ENCODE peak calls at places on chromosome 22, in four cellular contexts. Z is GM12891, I is GM12878, R is K562. O is an unnamed sample.

GRCh38 chr22:27686534-27686933 is 115.0 kb downstream of the MN1 start:
- DNase-seq in R (no peak), I (no peak), Z (no peak), O (no peak)

GRCh38 chr22:49960159-49960966 is at the start of gene PIM3:
- DNase-seq in Z (peak), R (peak), I (peak), O (peak)

GRCh38 chr22:30562391-30562790 is 12.1 kb downstream of the GAL3ST1 start:
- DNase-seq in I (no peak), Z (no peak), R (no peak), O (no peak)

GRCh38 chr22:27630754-27631153 is 170.8 kb downstream of the MN1 start:
- DNase-seq in Z (no peak), I (no peak), R (no peak), O (no peak)

GRCh38 chr22:38710352-38710751 is 4.6 kb downstream of the GTPBP1 start:
- DNase-seq in Z (no peak), R (no peak), I (no peak), O (no peak)

GRCh38 chr22:39174498-39175120 is 22.1 kb upstream of the CBX7 start:
- DNase-seq in Z (no peak), R (peak), I (no peak), O (no peak)

GRCh38 chr22:49724030-49724892 is 103.4 kb downstream of the BRD1 start:
- DNase-seq in R (peak), Z (no peak), I (no peak), O (no peak)

GRCh38 chr22:30806391-30806861 is 111.8 kb downstream of the OSBP2 start:
- DNase-seq in Z (no peak), R (no peak), I (no peak), O (no peak)

GRCh38 chr22:29443452-29443851 is 5.1 kb downstream of the RFPL1 start:
- DNase-seq in Z (no peak), I (no peak), R (no peak), O (no peak)

GRCh38 chr22:30010789-30011405 is 69.4 kb upstream of the HORMAD2 start:
- DNase-seq in I (no peak), Z (no peak), R (no peak), O (no peak)

GRCh38 chr22:47994045-47994444 is 1231.6 kb downstream of the TBC1D22A start:
- DNase-seq in Z (no peak), R (no peak), I (no peak), O (no peak)

GRCh38 chr22:40525250-40525884 is 111.2 kb downstream of the MRTFA start:
- DNase-seq in Z (no peak), R (peak), I (no peak), O (no peak)

GRCh38 chr22:31680764-31681624 is 19.0 kb upstream of the PISD start:
- DNase-seq in I (no peak), Z (no peak), R (no peak), O (no peak)

GRCh38 chr22:35138521-35138920 is 72.6 kb downstream of the ISX start:
- DNase-seq in I (no peak), Z (no peak), R (no peak), O (no peak)

GRCh38 chr22:40215266-40215665 is 37.5 kb downstream of the TNRC6B start:
- DNase-seq in I (no peak), R (no peak), Z (no peak), O (no peak)

GRCh38 chr22:19757985-19758895 is 2.3 kb upstream of the TBX1 start:
- DNase-seq in R (no peak), I (no peak), Z (no peak), O (no peak)

GRCh38 chr22:31734512-31734911 is 15.4 kb downstream of the PRR14L start:
- DNase-seq in I (no peak), R (no peak), Z (no peak), O (no peak)

GRCh38 chr22:48488611-48489456 is 1338.8 kb downstream of the BRD1 start:
- DNase-seq in I (no peak), R (no peak), Z (no peak), O (no peak)

GRCh38 chr22:19942886-19943664 is 1.5 kb upstream of the TXNRD2 start:
- DNase-seq in Z (no peak), I (no peak), R (no peak), O (no peak)

GRCh38 chr22:21669026-21669425 is 3.2 kb downstream of the PPIL2 start:
- DNase-seq in R (no peak), I (no peak), Z (no peak), O (no peak)

GRCh38 chr22:33573479-33573878 is 346.8 kb downstream of the LARGE1 start:
- DNase-seq in R (no peak), I (no peak), Z (no peak), O (no peak)

GRCh38 chr22:31944700-31945477 is 554 bp downstream of the YWHAH start:
- DNase-seq in R (peak), I (no peak), Z (peak), O (peak)

GRCh38 chr22:47351836-47352579 is 589.6 kb downstream of the TBC1D22A start:
- DNase-seq in Z (no peak), R (no peak), I (no peak), O (no peak)

GRCh38 chr22:29275819-29276565 is 7.9 kb downstream of the EWSR1 start:
- DNase-seq in R (no peak), I (no peak), Z (no peak), O (no peak)

GRCh38 chr22:33221566-33221965 is 163.4 kb upstream of the SYN3 start:
- DNase-seq in I (no peak), R (no peak), Z (no peak), O (no peak)

GRCh38 chr22:38824587-38824986 is 19.2 kb downstream of the NPTXR start:
- DNase-seq in R (peak), Z (peak), I (no peak), O (peak)

GRCh38 chr22:35684270-35684700 is 33.4 kb upstream of the APOL5 start:
- DNase-seq in Z (no peak), I (no peak), R (no peak), O (no peak)

GRCh38 chr22:50192825-50193204 is 7.1 kb downstream of the TRABD start:
- DNase-seq in I (no peak), Z (no peak), R (no peak), O (no peak)

GRCh38 chr22:49688516-49689254 is 139.0 kb downstream of the BRD1 start:
- DNase-seq in Z (no peak), I (no peak), R (no peak), O (no peak)

GRCh38 chr22:23305321-23305910 is 125.1 kb downstream of the BCR start:
- DNase-seq in R (no peak), I (no peak), Z (no peak), O (no peak)

GRCh38 chr22:35480627-35481565 is 59.7 kb upstream of the RASD2 start:
- DNase-seq in I (no peak), R (peak), Z (no peak), O (no peak)

GRCh38 chr22:35154937-35155387 is 89.0 kb downstream of the ISX start:
- DNase-seq in Z (peak), R (peak), I (no peak), O (no peak)

GRCh38 chr22:28230682-28231081 is 311.6 kb upstream of the PITPNB start:
- DNase-seq in R (no peak), I (no peak), Z (no peak), O (no peak)

DNA sequence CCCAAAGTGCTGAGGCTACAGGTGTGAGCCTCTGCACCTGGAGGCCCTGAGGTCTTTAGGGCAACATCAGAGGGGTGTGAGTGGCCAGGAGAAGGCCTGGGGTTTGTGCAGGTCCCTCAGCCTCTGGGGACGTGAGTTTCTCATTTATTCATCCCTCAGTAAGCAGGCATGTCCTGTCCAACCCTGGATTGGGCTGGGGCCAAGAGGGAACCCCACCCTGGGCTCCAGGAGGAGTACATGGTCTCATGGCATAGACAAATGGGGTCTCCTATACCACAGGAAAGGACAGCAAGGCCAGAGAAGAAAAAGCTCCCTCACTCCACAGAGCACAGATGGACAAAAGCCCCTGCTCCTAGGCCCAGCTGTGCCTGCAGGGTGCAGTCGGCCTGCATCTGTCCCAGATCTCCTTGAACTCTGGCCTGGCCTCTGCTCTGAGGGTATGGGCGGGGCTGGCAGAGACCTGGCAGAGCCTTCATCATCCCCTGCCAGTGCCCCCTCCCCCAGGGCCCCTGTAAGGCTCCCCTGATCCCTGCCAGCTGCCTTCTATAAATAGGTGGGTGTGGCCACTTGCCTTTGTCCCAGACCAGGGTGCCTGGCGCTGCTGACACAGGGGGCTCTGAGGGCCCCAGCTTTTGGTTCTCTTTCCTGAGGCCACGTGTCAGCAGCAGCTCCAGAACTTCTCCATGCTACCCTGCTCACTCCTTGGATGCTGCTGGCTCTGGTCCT is 34.6 kb downstream of the A4GALT start:
- DNase-seq in R (no peak), I (no peak), Z (no peak), O (no peak)
- TF ChIP-seq POLR2A in R (no peak), I (no peak), Z (no peak), O (no peak)

GRCh38 chr22:24473278-24473677 is 21.9 kb upstream of the UPB1 start:
- DNase-seq in R (no peak), I (no peak), Z (no peak), O (no peak)

GRCh38 chr22:24474649-24475048 is 20.5 kb upstream of the UPB1 start:
- DNase-seq in Z (no peak), R (no peak), I (no peak), O (no peak)

GRCh38 chr22:24471570-24471969 is 23.6 kb upstream of the UPB1 start:
- DNase-seq in I (no peak), R (no peak), Z (no peak), O (no peak)

GRCh38 chr22:24474221-24474620 is 20.9 kb upstream of the UPB1 start:
- DNase-seq in I (no peak), Z (no peak), R (no peak), O (no peak)
- TF ChIP-seq TAF1 in I (no peak), Z (no peak), R (no peak), O (no peak)

GRCh38 chr22:42385691-42386090 is 46.5 kb downstream of the NFAM1 start:
- DNase-seq in Z (no peak), R (no peak), I (no peak), O (no peak)

GRCh38 chr22:42383851-42384417 is 48.3 kb downstream of the NFAM1 start:
- DNase-seq in I (no peak), R (no peak), Z (no peak), O (no peak)

GRCh38 chr22:42381152-42381551 is 51.1 kb downstream of the NFAM1 start:
- DNase-seq in R (no peak), Z (no peak), I (no peak), O (no peak)

GRCh38 chr22:42384506-42384905 is 47.7 kb downstream of the NFAM1 start:
- DNase-seq in Z (no peak), R (no peak), I (no peak), O (no peak)

DNA sequence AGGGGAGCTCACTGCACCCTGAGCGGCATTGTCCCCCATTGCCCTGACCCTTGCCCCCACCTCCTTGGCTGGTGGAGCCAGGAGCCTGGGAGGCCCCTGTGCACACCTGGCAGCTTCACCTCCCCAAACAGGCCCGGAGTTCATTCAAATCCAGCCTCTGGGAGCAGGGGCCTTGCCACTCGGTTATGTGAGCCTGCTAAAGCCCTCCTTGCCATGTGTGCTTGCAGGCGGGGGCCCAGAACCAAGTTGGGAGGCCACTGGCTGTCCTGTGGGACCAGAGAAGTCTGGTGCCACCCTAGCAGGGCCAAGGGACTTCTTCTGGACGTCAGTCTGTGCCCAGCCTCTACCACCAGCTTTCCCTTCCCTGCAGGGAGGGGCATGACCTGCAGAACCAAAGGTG is 48.9 kb downstream of the NFAM1 start:
- DNase-seq in I (no peak), Z (no peak), R (no peak), O (no peak)
- TF ChIP-seq POLR2AphosphoS5 in I (no peak), Z (no peak), R (no peak), O (no peak)

GRCh38 chr22:46078241-46079092 is 71.9 kb upstream of the PPARA start:
- DNase-seq in Z (no peak), R (no peak), I (no peak), O (no peak)

GRCh38 chr22:46081036-46081830 is 69.1 kb upstream of the PPARA start:
- DNase-seq in R (no peak), I (no peak), Z (no peak), O (no peak)

GRCh38 chr22:46081831-46082210 is 68.5 kb upstream of the PPARA start:
- DNase-seq in Z (no peak), R (no peak), I (no peak), O (no peak)

GRCh38 chr22:46079093-46079860 is 71.0 kb upstream of the PPARA start:
- DNase-seq in Z (no peak), I (no peak), R (no peak), O (no peak)

GRCh38 chr22:46079861-46080821 is 70.2 kb upstream of the PPARA start:
- DNase-seq in Z (no peak), I (no peak), R (no peak), O (no peak)
- TF ChIP-seq POLR2A in Z (no peak), I (no peak), R (no peak), O (no peak)

GRCh38 chr22:26322179-26322905 is 106.7 kb upstream of the ASPHD2 start:
- DNase-seq in R (no peak), Z (no peak), I (no peak), O (no peak)

GRCh38 chr22:26321469-26321913 is 107.6 kb upstream of the ASPHD2 start:
- DNase-seq in I (no peak), R (peak), Z (no peak), O (no peak)

GRCh38 chr22:26320469-26320868 is 108.6 kb upstream of the ASPHD2 start:
- DNase-seq in Z (no peak), I (no peak), R (no peak), O (no peak)

GRCh38 chr22:26316732-26317131 is 112.3 kb upstream of the ASPHD2 start:
- DNase-seq in I (no peak), R (no peak), Z (no peak), O (no peak)

GRCh38 chr22:26318975-26319374 is 110.1 kb upstream of the ASPHD2 start:
- DNase-seq in R (peak), I (no peak), Z (no peak), O (no peak)
- TF ChIP-seq TAF1 in R (no peak), I (no peak), Z (no peak), O (no peak)

GRCh38 chr22:24555496-24556253 is at the start of gene SNRPD3:
- DNase-seq in Z (peak), R (peak), I (peak), O (peak)

GRCh38 chr22:24555160-24555495 is 190 bp upstream of the GUCD1 start:
- DNase-seq in R (peak), I (peak), Z (peak), O (peak)

GRCh38 chr22:24553597-24554315 is 1.2 kb downstream of the GUCD1 start:
- DNase-seq in R (no peak), Z (no peak), I (no peak), O (no peak)

GRCh38 chr22:24550902-24551229 is 4.1 kb downstream of the GUCD1 start:
- DNase-seq in R (no peak), I (no peak), Z (no peak), O (no peak)

DNA sequence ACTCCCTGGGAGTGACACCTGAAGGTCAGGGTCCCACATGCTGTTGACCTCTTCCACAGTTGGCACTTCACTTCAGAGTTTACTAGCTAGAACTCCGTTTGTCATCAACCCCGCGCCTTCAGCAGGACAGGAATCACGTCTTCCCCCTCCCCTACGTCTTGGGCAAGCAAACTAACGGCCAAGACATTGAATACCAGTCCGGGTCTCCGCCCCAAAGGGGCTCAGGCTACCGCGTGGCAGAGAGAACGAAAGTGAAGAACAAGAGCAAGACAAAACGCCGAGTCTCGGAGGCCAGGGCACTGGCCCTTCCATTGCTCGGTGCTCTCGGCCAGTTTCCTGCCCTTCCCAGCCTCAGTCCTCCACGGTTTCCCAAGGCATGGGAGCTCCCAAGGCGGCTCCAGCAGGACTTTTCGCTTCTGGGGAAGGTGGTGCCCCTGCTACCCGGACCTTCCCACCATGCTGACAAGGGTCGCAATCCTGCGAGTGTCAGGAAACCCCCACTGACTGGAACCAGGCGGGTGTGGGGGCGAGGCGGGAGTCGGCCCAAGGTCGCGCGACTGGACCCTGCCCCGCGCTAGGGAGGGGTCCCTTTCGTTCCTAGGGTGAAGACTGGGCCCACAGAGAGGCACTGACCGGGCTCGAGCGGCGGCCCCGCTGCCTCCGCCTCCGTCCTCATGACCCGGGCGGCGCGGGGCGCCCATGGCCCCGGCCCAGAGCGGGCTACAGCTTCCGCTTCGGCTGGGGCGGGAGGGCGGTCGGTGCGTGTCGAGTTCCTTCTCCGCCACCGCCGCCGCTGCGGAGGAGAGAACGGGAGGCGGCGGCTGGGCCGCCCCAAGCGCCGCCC is at the start of gene GUCD1:
- DNase-seq in R (peak), Z (no peak), I (no peak), O (no peak)
- TF ChIP-seq POLR2AphosphoS5 in R (no peak), Z (no peak), I (peak), O (peak)

DNA sequence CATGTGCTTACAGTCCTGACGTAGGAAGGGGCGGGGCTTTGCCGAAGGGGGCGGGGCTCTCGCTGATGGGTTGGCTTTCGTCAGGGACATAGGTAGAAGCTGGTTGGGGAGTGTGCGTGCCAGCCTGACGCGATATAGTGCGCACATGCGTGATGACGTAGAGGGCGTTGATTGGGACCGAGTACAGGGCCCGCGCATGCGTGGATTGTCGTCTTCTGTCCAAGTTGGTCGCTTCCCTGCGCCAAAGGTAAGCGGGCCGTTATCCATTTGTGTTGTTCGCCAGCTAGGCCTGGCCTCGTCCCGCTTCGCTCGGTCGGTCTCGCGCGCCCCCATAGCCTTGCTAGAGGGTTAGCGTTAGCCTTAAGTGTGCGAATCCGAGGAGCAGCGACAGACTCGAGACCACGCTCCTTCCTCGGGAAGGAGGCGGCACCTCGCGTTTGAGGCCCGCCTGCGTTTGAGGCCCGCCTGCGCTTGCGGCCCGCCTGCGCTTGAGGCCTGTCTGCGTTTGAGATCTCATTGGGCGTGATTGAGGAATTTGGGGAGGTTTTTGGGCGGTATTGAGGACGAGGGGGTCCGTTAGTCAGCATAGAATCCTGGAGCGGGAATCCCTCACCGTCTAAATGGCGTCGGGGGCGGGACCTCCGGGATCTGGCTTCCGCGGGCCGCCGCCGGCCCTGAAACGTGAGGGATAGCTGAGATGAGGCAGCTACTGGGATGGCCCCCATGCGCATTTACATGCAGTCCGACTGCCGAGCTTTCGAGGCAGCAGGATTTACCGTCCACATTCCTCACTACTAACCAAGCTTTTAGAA is at the start of gene XRCC6:
- DNase-seq in I (peak), Z (peak), R (peak), O (peak)
- TF ChIP-seq POLR2A in I (peak), Z (peak), R (peak), O (peak)

DNA sequence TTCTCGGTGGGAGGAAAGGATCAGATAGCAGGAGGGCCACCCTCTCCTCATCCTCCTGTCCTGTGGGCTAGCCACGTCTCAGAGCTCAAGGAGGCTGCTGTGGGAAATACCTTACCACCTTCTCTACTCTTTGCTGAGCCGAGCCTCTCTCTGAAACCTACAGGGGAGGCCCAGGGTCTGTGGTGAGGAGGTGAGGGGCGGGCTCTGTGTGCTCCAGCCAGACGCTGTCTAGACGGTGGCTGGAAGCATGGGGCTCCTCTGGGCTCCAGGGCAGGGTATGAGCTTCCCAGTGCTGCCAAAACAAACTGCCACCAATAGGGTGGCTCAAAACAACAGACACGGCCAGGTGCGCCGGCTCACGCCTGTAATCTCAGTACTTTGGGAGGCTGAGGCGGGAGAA is 5.5 kb upstream of the TMPRSS6 start:
- DNase-seq in R (no peak), I (no peak), Z (no peak), O (no peak)
- TF ChIP-seq TAF1 in R (no peak), I (no peak), Z (no peak), O (no peak)

O was measured in GM12892.